ENCODE peak calls at places on chromosomes 12 and 14, in four cellular contexts. A is stomach, I is transverse colon, H is H1. Q is an unnamed sample.

GRCh38 chr12:113647048-113647447 is 175.4 kb upstream of the LHX5 start:
- DNase-seq in I (no peak), H (no peak), A (no peak), Q (no peak)

GRCh38 chr12:29552324-29552927 is 54.9 kb upstream of the OVCH1 start:
- DNase-seq in A (peak), I (peak), H (peak), Q (peak)

GRCh38 chr12:131962069-131962468 is 12.3 kb downstream of the EP400 start:
- DNase-seq in A (no peak), I (no peak), H (no peak), Q (no peak)

GRCh38 chr12:54033980-54034783 is 1.3 kb downstream of the HOXC5 start:
- DNase-seq in I (no peak), A (no peak), H (no peak), Q (peak)

GRCh38 chr12:108773798-108774788 is 42.8 kb upstream of the CORO1C start:
- DNase-seq in I (peak), H (no peak), A (peak), Q (peak)

GRCh38 chr12:118015944-118016343 is 559 bp upstream of the RFC5 start:
- DNase-seq in H (no peak), A (no peak), I (no peak), Q (no peak)

GRCh38 chr14:91405724-91406435 is 11.7 kb downstream of the CCDC88C start:
- DNase-seq in A (no peak), I (no peak), H (no peak), Q (no peak)

GRCh38 chr14:23380197-23381016 is 3.6 kb downstream of the CMTM5 start:
- DNase-seq in I (no peak), A (no peak), H (no peak), Q (no peak)

GRCh38 chr12:64265839-64266238 is 43.7 kb upstream of the KICS2 start:
- DNase-seq in I (no peak), A (no peak), H (no peak), Q (no peak)

GRCh38 chr12:8120072-8120713 is 3.2 kb upstream of the CLEC4A start:
- DNase-seq in A (no peak), H (no peak), I (no peak), Q (no peak)

GRCh38 chr14:64979336-64980074 is 7.2 kb upstream of the FNTB start:
- DNase-seq in H (no peak), I (no peak), A (no peak), Q (no peak)

GRCh38 chr14:78674820-78675219 is 504.6 kb downstream of the NRXN3 start:
- DNase-seq in I (no peak), A (no peak), H (no peak), Q (no peak)

GRCh38 chr14:51487848-51488247 is 163.9 kb upstream of the FRMD6 start:
- DNase-seq in H (no peak), A (no peak), I (no peak), Q (no peak)

GRCh38 chr14:69985456-69985855 is 106.2 kb downstream of the SMOC1 start:
- DNase-seq in I (no peak), A (no peak), H (no peak), Q (no peak)

GRCh38 chr12:52649066-52649465 is 2.9 kb downstream of the KRT2 start:
- DNase-seq in I (no peak), H (no peak), A (no peak), Q (no peak)

GRCh38 chr14:42911642-42912041 is 1305.0 kb downstream of the LRFN5 start:
- DNase-seq in A (no peak), H (no peak), I (no peak), Q (no peak)

GRCh38 chr12:28974166-28974565 is 174.9 kb upstream of the FAR2 start:
- DNase-seq in I (no peak), A (no peak), H (no peak), Q (no peak)

GRCh38 chr14:64501326-64502171 is 2.1 kb downstream of the ZBTB25 start:
- DNase-seq in A (peak), I (peak), H (no peak), Q (peak)

GRCh38 chr12:103841690-103842584 is 903 bp upstream of the NT5DC3 start:
- DNase-seq in H (peak), A (peak), I (no peak), Q (peak)

GRCh38 chr12:55850893-55851292 is 8.2 kb upstream of the MMP19 start:
- DNase-seq in A (no peak), I (no peak), H (no peak), Q (no peak)

GRCh38 chr12:32809196-32809595 is 53.5 kb upstream of the YARS2 start:
- DNase-seq in I (no peak), H (no peak), A (no peak), Q (no peak)

GRCh38 chr14:79443602-79444001 is 767.7 kb downstream of the DIO2 start:
- DNase-seq in H (no peak), I (no peak), A (no peak), Q (no peak)

GRCh38 chr14:74938873-74939495 is 15.9 kb upstream of the RPS6KL1 start:
- DNase-seq in H (no peak), I (no peak), A (no peak), Q (no peak)

GRCh38 chr14:33017016-33017415 is 78.3 kb downstream of the NPAS3 start:
- DNase-seq in A (no peak), H (no peak), I (no peak), Q (no peak)

GRCh38 chr14:20604291-20604690 is 13.1 kb upstream of the RNASE12 start:
- DNase-seq in H (no peak), A (no peak), I (no peak), Q (no peak)

GRCh38 chr12:40034712-40035111 is 71.2 kb downstream of the SLC2A13 start:
- DNase-seq in H (no peak), A (no peak), I (no peak), Q (no peak)

GRCh38 chr14:94710731-94711130 is 59.2 kb downstream of the GSC start:
- DNase-seq in H (no peak), A (no peak), I (no peak), Q (no peak)

GRCh38 chr12:99135376-99135775 is 490.3 kb downstream of the APAF1 start:
- DNase-seq in H (no peak), A (no peak), I (no peak), Q (no peak)

GRCh38 chr12:55996201-55996714 is 818 bp upstream of the SUOX start:
- DNase-seq in A (peak), H (no peak), I (peak), Q (peak)

GRCh38 chr12:79367016-79367575 is 323.7 kb downstream of the PAWR start:
- DNase-seq in A (no peak), I (no peak), H (no peak), Q (no peak)

DNA sequence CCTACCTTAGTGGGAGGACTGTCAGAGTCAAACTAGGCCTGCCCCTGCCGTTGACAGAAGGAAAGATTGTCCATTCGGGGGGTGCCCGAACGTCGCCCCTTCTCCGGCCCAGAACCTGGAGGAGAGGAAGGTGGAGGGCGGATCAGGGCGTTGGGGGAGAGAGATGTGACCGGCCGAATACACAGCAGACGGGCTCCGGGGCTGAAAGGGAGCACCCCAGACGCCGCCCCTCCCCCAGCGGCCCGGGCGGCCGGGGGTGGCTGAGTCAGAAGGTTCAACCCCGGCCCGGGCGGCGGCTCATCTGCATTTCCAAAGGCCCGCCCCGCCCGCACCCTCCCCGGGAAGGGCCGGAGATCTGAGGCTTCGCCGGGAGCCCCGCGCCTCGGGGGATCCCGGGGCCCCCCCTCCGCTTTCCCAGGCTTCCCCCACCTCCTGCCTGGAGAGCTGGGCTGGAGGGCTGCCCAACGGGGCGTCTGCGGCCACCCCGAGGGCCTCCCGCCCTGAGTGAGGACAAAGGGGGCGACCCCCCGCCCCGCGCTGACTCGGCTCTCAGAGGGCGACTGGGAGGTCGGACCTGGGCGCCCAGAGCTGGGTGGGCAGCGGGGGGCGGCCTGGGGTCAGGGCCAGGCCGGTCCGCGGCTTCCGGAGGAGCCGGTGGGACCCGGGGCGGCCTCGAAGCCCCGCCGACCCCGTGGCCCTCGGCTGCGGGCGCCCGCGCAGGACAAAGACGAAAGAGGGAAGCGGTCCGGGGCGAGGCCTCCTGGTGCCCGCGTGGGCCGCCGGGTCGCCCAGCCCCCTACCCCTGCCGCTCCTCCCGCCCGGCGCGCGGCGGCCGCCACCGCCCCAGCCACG is 3.7 kb upstream of the SETD1B start:
- DNase-seq in A (peak), I (peak), H (no peak), Q (peak)
- TF ChIP-seq EP300 in A (no peak), I (no peak), H (no peak), Q (no peak)

GRCh38 chr12:6430124-6430989 is 14.4 kb upstream of the CD27 start:
- DNase-seq in A (peak), H (no peak), I (peak), Q (peak)

GRCh38 chr12:6428326-6428725 is 16.4 kb upstream of the CD27 start:
- DNase-seq in A (no peak), I (no peak), H (no peak), Q (no peak)

GRCh38 chr12:6434205-6435180 is 10.3 kb upstream of the CD27 start:
- DNase-seq in A (no peak), H (no peak), I (no peak), Q (no peak)

GRCh38 chr12:6432991-6433390 is 11.8 kb upstream of the CD27 start:
- DNase-seq in I (no peak), H (no peak), A (no peak), Q (no peak)

GRCh38 chr12:6430990-6431353 is 13.8 kb upstream of the CD27 start:
- DNase-seq in I (no peak), H (no peak), A (peak), Q (no peak)
- TF ChIP-seq POLR2A in I (no peak), H (no peak), A (no peak), Q (no peak)

GRCh38 chr12:31280183-31280582 is 45.8 kb downstream of the SINHCAF start:
- DNase-seq in I (no peak), H (no peak), A (no peak), Q (no peak)

GRCh38 chr12:31279525-31279924 is 46.4 kb downstream of the SINHCAF start:
- DNase-seq in H (no peak), I (no peak), A (no peak), Q (no peak)

GRCh38 chr12:31277081-31277480 is 48.9 kb downstream of the SINHCAF start:
- DNase-seq in I (no peak), A (no peak), H (no peak), Q (no peak)

GRCh38 chr12:31275491-31275890 is 50.5 kb downstream of the SINHCAF start:
- DNase-seq in A (no peak), I (no peak), H (no peak), Q (no peak)

DNA sequence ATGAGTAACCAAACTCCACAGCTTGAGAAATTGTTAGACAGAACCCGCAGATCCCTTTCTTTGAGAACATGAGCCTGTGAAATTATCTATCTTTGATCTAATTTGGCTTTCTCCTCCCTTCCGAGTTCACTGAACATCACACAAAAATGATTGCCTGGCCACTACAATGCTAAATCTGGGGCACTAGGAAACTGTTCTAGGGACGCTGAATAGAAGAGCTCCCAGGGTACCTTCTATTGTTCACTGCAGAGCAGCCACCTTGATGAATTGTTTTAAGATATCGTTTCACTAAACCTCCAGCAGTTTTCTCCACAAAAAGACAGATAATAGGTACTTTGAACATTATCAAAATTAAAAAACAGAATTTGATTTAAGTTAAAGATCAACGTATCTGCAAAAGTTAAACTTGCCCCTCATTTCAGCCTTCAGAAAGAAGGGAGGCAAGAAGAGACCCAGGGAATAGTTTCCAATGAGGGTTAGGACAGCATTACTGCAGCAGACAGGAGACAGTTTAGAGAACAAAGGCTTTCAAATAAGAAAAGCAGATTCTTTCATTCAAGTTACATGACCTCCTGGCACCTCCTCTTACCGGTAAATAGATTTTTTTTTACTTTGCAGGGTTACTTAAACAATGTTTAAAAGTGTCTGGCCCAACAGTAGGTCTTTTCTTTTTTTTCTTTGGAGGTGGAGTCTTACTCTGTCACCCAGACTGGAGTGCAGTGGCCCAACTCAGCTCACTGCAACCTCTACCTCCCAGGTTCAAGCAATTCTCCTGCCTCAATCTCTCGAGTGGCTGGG is 47.3 kb downstream of the SINHCAF start:
- DNase-seq in H (no peak), A (no peak), I (no peak), Q (no peak)
- H3K27ac ChIP-seq in H (no peak), A (no peak), I (no peak), Q (no peak)

DNA sequence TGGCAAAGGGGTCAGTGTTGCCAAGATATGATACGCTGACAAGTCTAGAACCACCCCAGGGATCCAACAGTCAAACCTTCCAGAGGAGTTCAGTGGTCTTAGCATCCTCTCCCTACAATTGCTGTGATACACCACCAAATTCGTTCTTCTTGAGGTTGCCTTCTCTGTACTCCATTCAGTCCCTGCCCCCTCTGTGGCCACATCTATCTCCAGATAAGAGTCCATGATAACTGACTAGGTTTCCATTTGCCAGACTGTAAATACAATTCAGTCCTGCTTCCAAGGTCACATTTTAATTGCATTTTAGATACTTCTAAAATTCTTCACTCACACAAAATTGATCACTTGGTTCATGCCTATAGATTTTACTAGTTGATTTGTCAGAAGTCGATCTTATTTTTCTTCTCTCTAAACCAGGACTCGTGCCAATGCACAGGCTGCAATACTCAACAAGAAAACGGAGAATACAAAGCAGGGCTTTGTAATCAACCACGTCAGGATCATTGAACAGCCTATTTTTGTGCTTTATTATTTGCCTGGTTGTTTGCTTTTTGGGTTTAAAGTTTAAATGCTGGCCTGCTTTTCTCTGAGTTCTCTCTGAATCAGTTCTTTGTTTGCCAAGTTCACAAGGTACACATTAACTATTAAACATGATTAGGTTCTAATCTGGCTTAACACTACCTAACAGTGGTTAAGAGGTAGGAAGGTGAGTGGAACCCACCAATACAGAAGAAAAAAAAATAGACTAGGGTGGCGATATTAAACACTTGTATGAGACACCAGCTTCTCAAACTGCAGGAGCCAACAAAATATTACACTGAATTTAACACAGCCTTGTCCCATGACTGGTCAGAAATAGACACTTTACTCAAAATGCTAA is 5.3 kb upstream of the TSPAN8 start:
- DNase-seq in H (no peak), A (peak), I (no peak), Q (no peak)
- TF ChIP-seq EP300 in H (no peak), A (no peak), I (no peak), Q (no peak)

DNA sequence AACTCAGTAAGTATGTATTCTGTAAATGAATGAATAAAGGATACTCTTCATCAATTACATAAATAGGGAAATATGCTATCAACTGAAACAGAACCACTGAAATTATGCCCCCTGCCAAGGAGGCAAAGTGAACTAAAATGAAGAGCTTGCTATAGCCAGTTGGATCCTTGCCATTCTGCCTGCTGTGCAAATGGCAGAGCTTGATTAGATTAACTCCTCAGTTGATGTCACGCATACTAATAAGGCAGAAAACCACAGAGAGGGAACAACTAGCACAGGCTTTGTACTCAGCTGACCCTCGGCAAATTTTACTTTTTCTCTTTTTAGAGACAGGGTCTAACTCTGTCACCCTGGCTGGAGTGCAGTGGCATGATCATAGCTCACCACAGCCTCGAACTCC is 36.7 kb upstream of the FERMT2 start:
- DNase-seq in H (no peak), A (no peak), I (no peak), Q (no peak)
- TF ChIP-seq POLR2A in H (no peak), A (no peak), I (no peak), Q (no peak)

DNA sequence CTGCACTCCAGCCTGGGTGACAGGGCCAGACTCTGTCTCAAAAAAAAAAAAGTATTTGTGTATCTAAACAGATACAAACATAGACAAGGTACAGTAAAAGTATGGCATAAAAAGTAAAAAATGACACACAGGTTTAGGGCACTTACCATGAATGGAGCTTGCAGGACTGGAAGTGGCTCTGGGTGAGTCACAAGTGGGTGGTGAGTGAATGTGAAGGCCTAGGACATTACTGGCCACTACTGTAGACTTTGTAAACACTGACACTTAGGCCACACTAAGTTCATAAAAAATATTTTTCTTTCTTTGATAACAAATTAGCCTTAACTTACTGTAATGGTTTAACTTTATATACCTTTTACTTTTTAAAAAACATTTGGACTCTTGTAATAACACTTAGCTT is 38.0 kb upstream of the EIF5 start:
- DNase-seq in A (no peak), H (no peak), I (no peak), Q (no peak)
- H3K27ac ChIP-seq in A (no peak), H (no peak), I (no peak), Q (no peak)

Q was measured in ovary.